ENCODE peak calls at places on chromosomes 4 and X, in ten cellular contexts. E, S, R, F, V, D, B, W, N and U are unnamed samples.

GRCh38 chr4:41287005-41287404 is 30.3 kb downstream of the UCHL1 start:
- DNase-seq in E (no peak), S (no peak), R (no peak), F (no peak), V (peak; percentile 96), D (no peak), B (no peak), W (peak; percentile 62), N (no peak), U (no peak)

GRCh38 chrX:131791608-131792355 is 231.3 kb upstream of the STK26 start:
- DNase-seq in E (no peak), S (no peak), R (no peak), F (no peak), V (no peak), D (no peak), B (no peak), W (no peak), N (no peak), U (no peak)

GRCh38 chr4:183801460-183802168 is 103.5 kb upstream of the STOX2 start:
- DNase-seq in E (no peak), S (no peak), R (no peak), F (no peak), V (no peak), D (no peak), B (no peak), W (no peak), N (no peak), U (no peak)

GRCh38 chr4:38152305-38152704 is 192.1 kb downstream of the PTTG2 start:
- DNase-seq in E (no peak), S (no peak), R (no peak), F (no peak), V (no peak), D (no peak), B (no peak), W (no peak), N (no peak), U (no peak)

GRCh38 chr4:133565379-133565778 is 416.3 kb downstream of the PCDH10 start:
- DNase-seq in E (no peak), S (no peak), R (no peak), F (no peak), V (no peak), D (no peak), B (no peak), W (peak; percentile 51), N (peak; percentile 81), U (no peak)

GRCh38 chr4:122045533-122045932 is 93.7 kb upstream of the TRPC3 start:
- DNase-seq in E (no peak), S (no peak), R (no peak), F (no peak), V (peak; percentile 76), D (no peak), B (no peak), W (peak; percentile 97), N (peak; percentile 85), U (no peak)

GRCh38 chr4:82201303-82201702 is 172.5 kb downstream of the HNRNPD start:
- DNase-seq in E (no peak), S (no peak), R (peak; percentile 31), F (no peak), V (no peak), D (no peak), B (no peak), W (peak; percentile 1), N (peak; percentile 36), U (no peak)

GRCh38 chr4:7361256-7361655 is 73.5 kb downstream of the PSAPL1 start:
- DNase-seq in E (peak; percentile 72), S (no peak), R (no peak), F (no peak), V (no peak), D (peak; percentile 48), B (no peak), W (no peak), N (no peak), U (peak; percentile 37)

GRCh38 chrX:151974336-151975227 is at the start of gene GABRE:
- DNase-seq in E (peak; percentile 67), S (no peak), R (peak; percentile 64), F (peak; percentile 87), V (no peak), D (peak; percentile 69), B (no peak), W (no peak), N (no peak), U (peak; percentile 83)

GRCh38 chr4:182454440-182455013 is 211.3 kb downstream of the TENM3 start:
- DNase-seq in E (no peak), S (no peak), R (no peak), F (no peak), V (no peak), D (no peak), B (no peak), W (no peak), N (no peak), U (no peak)

GRCh38 chr4:25795566-25796454 is 67.0 kb downstream of the SEL1L3 start:
- DNase-seq in E (no peak), S (no peak), R (no peak), F (no peak), V (no peak), D (peak; percentile 92), B (no peak), W (peak; percentile 24), N (peak; percentile 84), U (no peak)

GRCh38 chr4:123430031-123430430 is 33.4 kb downstream of the SPRY1 start:
- DNase-seq in E (no peak), S (no peak), R (no peak), F (peak; percentile 45), V (no peak), D (no peak), B (no peak), W (no peak), N (no peak), U (no peak)

GRCh38 chr4:104818579-104818978 is 323.9 kb upstream of the CXXC4 start:
- DNase-seq in E (no peak), S (no peak), R (no peak), F (no peak), V (no peak), D (no peak), B (no peak), W (no peak), N (no peak), U (no peak)

DNA sequence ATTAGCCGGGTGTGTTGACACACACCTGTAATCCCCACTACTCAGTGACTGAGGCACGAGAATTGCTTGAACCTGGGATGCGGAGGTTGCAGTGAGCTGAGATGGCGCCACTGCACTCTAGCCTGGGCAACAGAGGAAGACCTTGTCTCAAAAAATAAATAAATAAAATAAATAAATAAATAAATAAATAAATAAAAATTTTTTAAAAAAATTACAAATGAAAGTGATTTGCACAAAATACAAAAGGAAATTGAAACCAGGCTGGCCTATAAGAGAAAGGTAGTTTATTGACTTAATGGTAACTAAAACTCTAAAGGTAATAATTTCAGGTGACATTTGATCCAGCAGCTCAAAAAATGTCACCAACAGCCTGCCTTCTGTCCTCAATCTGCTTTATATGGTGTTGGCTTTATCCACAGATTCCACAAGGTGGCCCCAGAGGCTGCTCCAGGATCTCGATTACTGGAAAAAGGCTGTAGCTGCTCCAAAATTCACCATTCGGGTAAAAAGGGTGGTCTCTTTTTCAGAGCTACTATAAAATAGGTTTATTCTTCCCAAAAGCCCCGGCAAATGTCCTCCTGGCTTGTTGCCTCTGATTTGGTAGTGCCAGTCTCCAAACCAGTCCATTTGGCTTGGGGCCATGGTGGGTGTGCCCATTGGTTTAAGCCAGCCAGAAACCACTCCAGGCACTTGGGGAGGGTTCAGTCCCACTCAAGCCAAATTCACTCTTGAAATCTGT is 61.4 kb upstream of the TRIM2 start:
- DNase-seq in E (peak; percentile 71), S (peak; percentile 76), R (peak; percentile 74), F (peak; percentile 74), V (peak; percentile 52), D (peak; percentile 83), B (peak; percentile 70), W (peak; percentile 70), N (peak; percentile 44), U (peak; percentile 82)
- H3K4me3 ChIP-seq in E (peak overlapping the region; percentile 6), S (no peak overlapping the region), R (no peak overlapping the region), F (no peak overlapping the region), V (peak overlapping the region; percentile 29), D (no peak overlapping the region), B (peak overlapping the region; percentile 13), W (peak overlapping the region; percentile 1), N (no peak overlapping the region), U (peak overlapping the region; percentile 37)

DNA sequence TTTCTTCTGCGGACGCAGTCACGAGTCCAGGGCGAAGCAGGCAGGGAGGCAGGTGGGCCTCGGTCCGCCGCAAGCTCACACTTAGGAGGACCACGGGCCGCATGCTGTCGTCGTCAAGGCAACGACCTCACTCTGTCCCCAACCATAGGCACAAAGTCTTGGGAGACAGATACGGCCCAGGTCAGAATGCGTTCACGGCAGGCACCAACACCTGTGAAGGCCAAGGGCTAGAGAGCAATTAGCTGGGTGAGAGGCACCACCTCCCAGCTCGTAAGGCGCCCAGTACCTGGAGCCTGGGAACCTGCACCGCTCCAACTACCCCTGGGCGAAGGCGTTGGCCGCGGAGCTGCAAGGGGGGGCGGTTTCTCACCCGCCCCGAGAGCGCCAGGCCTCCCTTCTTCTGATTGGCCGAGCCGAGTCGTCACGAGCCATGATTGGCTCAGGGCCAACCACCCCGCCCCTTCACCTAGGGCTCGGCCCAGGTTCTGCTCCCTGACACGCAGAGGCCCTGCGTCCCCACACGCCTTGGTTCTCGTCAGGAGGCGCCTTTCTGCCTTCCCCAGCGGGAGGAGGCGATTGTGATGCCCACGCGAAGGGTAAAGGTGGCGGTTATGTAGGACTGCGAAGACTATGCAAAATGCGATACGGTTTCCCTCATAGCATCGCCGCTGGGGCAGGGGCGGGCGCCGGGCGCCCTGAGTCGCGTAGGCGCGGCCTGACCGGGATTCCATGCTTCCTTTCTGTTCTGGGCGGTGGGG is at the start of gene CDKL2:
- DNase-seq in E (peak; percentile 85), S (no peak), R (peak; percentile 80), F (peak; percentile 7), V (no peak), D (peak; percentile 93), B (peak; percentile 73), W (peak; percentile 80), N (peak; percentile 36), U (peak; percentile 97)
- TF ChIP-seq CTCF in E (no peak), S (no peak), R (no peak), F (no peak), V (no peak), D (no peak), B (no peak), W (no peak), N (no peak), U (no peak)

GRCh38 chrX:120647127-120647526 is 17.3 kb upstream of the C1GALT1C1 start:
- DNase-seq in E (no peak), S (no peak), R (no peak), F (no peak), V (no peak), D (no peak), B (no peak), W (peak; percentile 39), N (no peak), U (no peak)

GRCh38 chrX:120653000-120653399 is 23.1 kb upstream of the C1GALT1C1 start:
- DNase-seq in E (no peak), S (no peak), R (no peak), F (no peak), V (no peak), D (no peak), B (no peak), W (no peak), N (no peak), U (no peak)
- H3K9me3 ChIP-seq in E (peaks cover 10% of the 10 kb centered on the region), S (no peaks in the 10 kb centered on the region), R (no peaks in the 10 kb centered on the region), F (no peaks in the 10 kb centered on the region), V (no peaks in the 10 kb centered on the region), D (no peaks in the 10 kb centered on the region), B (no peaks in the 10 kb centered on the region), W (no peaks in the 10 kb centered on the region), N (no peaks in the 10 kb centered on the region), U (no peaks in the 10 kb centered on the region)

DNA sequence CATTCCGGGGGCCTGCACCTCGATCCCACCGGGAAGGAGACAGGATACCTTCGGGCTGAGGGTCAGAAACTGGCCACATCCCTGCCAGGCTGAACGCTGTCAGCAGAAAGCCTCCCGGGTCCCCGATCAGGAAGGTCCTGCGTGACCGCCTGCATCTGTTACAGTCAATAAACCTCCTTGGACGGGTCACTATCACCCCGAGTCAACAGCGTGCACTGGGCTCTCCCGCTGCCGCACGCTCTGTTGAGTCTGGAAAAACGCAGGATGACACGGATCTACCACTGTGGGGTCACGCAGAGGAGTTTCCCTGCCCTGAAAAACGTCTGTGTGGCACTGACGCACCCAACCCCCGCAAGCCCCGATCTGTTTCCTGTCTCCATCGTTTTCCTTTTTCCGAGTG is 12.1 kb downstream of the PPP2R3B start:
- DNase-seq in E (peak; percentile 47), S (no peak), R (no peak), F (no peak), V (no peak), D (no peak), B (no peak), W (no peak), N (no peak), U (no peak)
- H3K4me3 ChIP-seq in E (peak overlapping the region; percentile 74), S (peak overlapping the region; percentile 64), R (no peak overlapping the region), F (no peak overlapping the region), V (no peak overlapping the region), D (peak overlapping the region; percentile 73), B (peak overlapping the region; percentile 50), W (peak overlapping the region; percentile 57), N (peak overlapping the region; percentile 52), U (peak overlapping the region; percentile 13)